ENCODE peak calls at places on chromosomes 4 and X, in ten cellular contexts. R is activated T-helper 1 cell treated with anti-CD3 and anti-CD28 coated beads, Interleukin-2, amount 50 U/mL, for 16 hours; M is A549; G is nucleus accumbens; A is HT1080; P is effector memory CD4-positive, alpha-beta T cell; E is LNCaP clone FGC; C is KBM-7; X is SW 1271; L is lower leg skin. Q is an unnamed sample.

GRCh38 chr4:183758006-183758734 is 99.1 kb downstream of the TRAPPC11 start:
- DNase-seq in R (no peak), M (no peak), G (no peak), A (no peak), P (no peak), E (peak; percentile 77), C (no peak), X (no peak), L (no peak), Q (no peak)

GRCh38 chr4:147984065-147984777 is 252.3 kb downstream of the ARHGAP10 start:
- DNase-seq in R (no peak), M (peak; percentile 25), G (no peak), A (peak; percentile 70), P (peak; percentile 2), E (no peak), C (peak; percentile 81), X (no peak), L (no peak), Q (peak; percentile 21)

GRCh38 chr4:36374836-36375511 is 93.6 kb downstream of the DTHD1 start:
- DNase-seq in R (no peak), M (no peak), G (no peak), A (no peak), P (no peak), E (no peak), C (no peak), X (no peak), L (no peak), Q (no peak)

GRCh38 chr4:120052840-120053239 is 13.8 kb downstream of the MAD2L1 start:
- DNase-seq in R (no peak), M (no peak), G (no peak), A (peak; percentile 92), P (no peak), E (no peak), C (peak; percentile 12), X (no peak), L (no peak), Q (peak; percentile 95)

GRCh38 chr4:1249731-1250526 is 999 bp upstream of the CTBP1 start:
- DNase-seq in R (peak; percentile 33), M (peak; percentile 29), G (no peak), A (no peak), P (peak; percentile 54), E (no peak), C (peak; percentile 22), X (no peak), L (peak; percentile 91), Q (no peak)

GRCh38 chrX:19810809-19811208 is 76.6 kb downstream of the SH3KBP1 start:
- DNase-seq in R (no peak), M (no peak), G (no peak), A (no peak), P (no peak), E (no peak), C (peak; percentile 39), X (no peak), L (no peak), Q (no peak)

GRCh38 chr4:156111706-156112105 is 158.0 kb upstream of the CTSO start:
- DNase-seq in R (no peak), M (no peak), G (no peak), A (no peak), P (no peak), E (no peak), C (no peak), X (no peak), L (no peak), Q (no peak)

GRCh38 chr4:53706422-53707032 is 115.2 kb upstream of the LNX1 start:
- DNase-seq in R (no peak), M (peak; percentile 5), G (no peak), A (peak; percentile 45), P (no peak), E (peak; percentile 31), C (peak; percentile 45), X (no peak), L (no peak), Q (no peak)

GRCh38 chr4:167587361-167587760 is 353.1 kb upstream of the SPOCK3 start:
- DNase-seq in R (no peak), M (no peak), G (no peak), A (peak; percentile 30), P (no peak), E (no peak), C (no peak), X (no peak), L (no peak), Q (no peak)

GRCh38 chr4:132114885-132115284 is 1034.2 kb upstream of the PCDH10 start:
- DNase-seq in R (no peak), M (no peak), G (no peak), A (no peak), P (no peak), E (no peak), C (no peak), X (no peak), L (no peak), Q (peak; percentile 36)

GRCh38 chr4:174882317-174882992 is 35.7 kb upstream of the ADAM29 start:
- DNase-seq in R (no peak), M (no peak), G (no peak), A (no peak), P (no peak), E (no peak), C (no peak), X (no peak), L (no peak), Q (no peak)

GRCh38 chrX:402857-403256 is 16.1 kb upstream of the PPP2R3B start:
- DNase-seq in R (no peak), M (no peak), G (no peak), A (no peak), P (no peak), E (no peak), C (no peak), X (no peak), L (no peak), Q (no peak)

GRCh38 chrX:149570668-149571067 is 16.6 kb downstream of the MAGEA9B start:
- DNase-seq in R (no peak), M (no peak), G (no peak), A (peak; percentile 37), P (no peak), E (no peak), C (no peak), X (no peak), L (peak; percentile 28), Q (peak; percentile 37)

GRCh38 chr4:110049951-110050925 is 137.6 kb downstream of the EGF start:
- DNase-seq in R (peak; percentile 10), M (peak; percentile 8), G (peak; percentile 5), A (peak; percentile 24), P (peak; percentile 37), E (no peak), C (peak; percentile 49), X (no peak), L (no peak), Q (peak; percentile 20)

GRCh38 chr4:172095161-172095560 is 282.0 kb downstream of the GALNTL6 start:
- DNase-seq in R (no peak), M (no peak), G (no peak), A (peak; percentile 5), P (no peak), E (no peak), C (no peak), X (no peak), L (no peak), Q (no peak)

GRCh38 chr4:48680848-48681568 is 99.1 kb downstream of the FRYL start:
- DNase-seq in R (no peak), M (no peak), G (no peak), A (no peak), P (no peak), E (no peak), C (no peak), X (no peak), L (no peak), Q (no peak)

GRCh38 chr4:98625399-98625798 is 33.0 kb downstream of the TSPAN5 start:
- DNase-seq in R (no peak), M (no peak), G (no peak), A (peak; percentile 32), P (no peak), E (no peak), C (no peak), X (no peak), L (no peak), Q (no peak)